ENCODE peak calls at places on chromosomes 11 and 22, in nine cellular contexts. One of them, this sample, is unnamed.

GRCh38 chr22:49211176-49211575 is 616.5 kb downstream of the BRD1 start:
- DNase-seq in HuH-7: no peak
- DNase-seq in nucleus accumbens: no peak
- DNase-seq in SHP77 treated with DMSO at 0.1 percent for 48 hours: no peak
- DNase-seq in naive thymus-derived CD8-positive, alpha-beta T cell: no peak
- DNase-seq in ACHN: no peak
- DNase-seq in activated T-cell treated with anti-CD3 and anti-CD28 coated beads for 1 hour: no peak
- DNase-seq in activated naive CD4-positive, alpha-beta T cell treated with anti-CD3 and anti-CD28 coated beads, Interleukin-2, amount 50 U/mL, for 16 hours: no peak
- DNase-seq in HS-5: no peak
- DNase-seq in this sample: no peak

GRCh38 chr11:20566591-20567434 is 32.6 kb upstream of the SLC6A5 start:
- DNase-seq in HuH-7: no peak
- DNase-seq in nucleus accumbens: no peak
- DNase-seq in SHP77 treated with DMSO at 0.1 percent for 48 hours: no peak
- DNase-seq in naive thymus-derived CD8-positive, alpha-beta T cell: no peak
- DNase-seq in ACHN: no peak
- DNase-seq in activated T-cell treated with anti-CD3 and anti-CD28 coated beads for 1 hour: no peak
- DNase-seq in activated naive CD4-positive, alpha-beta T cell treated with anti-CD3 and anti-CD28 coated beads, Interleukin-2, amount 50 U/mL, for 16 hours: no peak
- DNase-seq in HS-5: no peak
- DNase-seq in this sample: no peak

GRCh38 chr11:32088117-32088941 is 2.5 kb upstream of the RCN1 start:
- DNase-seq in HuH-7: no peak
- DNase-seq in nucleus accumbens: no peak
- DNase-seq in SHP77 treated with DMSO at 0.1 percent for 48 hours: no peak
- DNase-seq in naive thymus-derived CD8-positive, alpha-beta T cell: no peak
- DNase-seq in ACHN: peak
- DNase-seq in activated T-cell treated with anti-CD3 and anti-CD28 coated beads for 1 hour: no peak
- DNase-seq in activated naive CD4-positive, alpha-beta T cell treated with anti-CD3 and anti-CD28 coated beads, Interleukin-2, amount 50 U/mL, for 16 hours: peak
- DNase-seq in HS-5: peak
- DNase-seq in this sample: peak

GRCh38 chr11:103652013-103652412 is 384.4 kb upstream of the DDI1 start:
- DNase-seq in HuH-7: no peak
- DNase-seq in nucleus accumbens: no peak
- DNase-seq in SHP77 treated with DMSO at 0.1 percent for 48 hours: no peak
- DNase-seq in naive thymus-derived CD8-positive, alpha-beta T cell: no peak
- DNase-seq in ACHN: no peak
- DNase-seq in activated T-cell treated with anti-CD3 and anti-CD28 coated beads for 1 hour: no peak
- DNase-seq in activated naive CD4-positive, alpha-beta T cell treated with anti-CD3 and anti-CD28 coated beads, Interleukin-2, amount 50 U/mL, for 16 hours: no peak
- DNase-seq in HS-5: no peak
- DNase-seq in this sample: no peak

GRCh38 chr11:2989551-2989950 is 2.6 kb downstream of the NAP1L4 start:
- DNase-seq in HuH-7: no peak
- DNase-seq in nucleus accumbens: no peak
- DNase-seq in SHP77 treated with DMSO at 0.1 percent for 48 hours: no peak
- DNase-seq in naive thymus-derived CD8-positive, alpha-beta T cell: no peak
- DNase-seq in ACHN: no peak
- DNase-seq in activated T-cell treated with anti-CD3 and anti-CD28 coated beads for 1 hour: no peak
- DNase-seq in activated naive CD4-positive, alpha-beta T cell treated with anti-CD3 and anti-CD28 coated beads, Interleukin-2, amount 50 U/mL, for 16 hours: no peak
- DNase-seq in HS-5: no peak
- DNase-seq in this sample: no peak

GRCh38 chr11:75031771-75032549 is 43.2 kb downstream of the NEU3 start:
- DNase-seq in HuH-7: peak
- DNase-seq in nucleus accumbens: peak
- DNase-seq in SHP77 treated with DMSO at 0.1 percent for 48 hours: peak
- DNase-seq in naive thymus-derived CD8-positive, alpha-beta T cell: peak
- DNase-seq in ACHN: peak
- DNase-seq in activated T-cell treated with anti-CD3 and anti-CD28 coated beads for 1 hour: peak
- DNase-seq in activated naive CD4-positive, alpha-beta T cell treated with anti-CD3 and anti-CD28 coated beads, Interleukin-2, amount 50 U/mL, for 16 hours: peak
- DNase-seq in HS-5: no peak
- DNase-seq in this sample: no peak

GRCh38 chr22:19419464-19420178 is 11.9 kb downstream of the HIRA start:
- DNase-seq in HuH-7: no peak
- DNase-seq in nucleus accumbens: no peak
- DNase-seq in SHP77 treated with DMSO at 0.1 percent for 48 hours: no peak
- DNase-seq in naive thymus-derived CD8-positive, alpha-beta T cell: peak
- DNase-seq in ACHN: no peak
- DNase-seq in activated T-cell treated with anti-CD3 and anti-CD28 coated beads for 1 hour: no peak
- DNase-seq in activated naive CD4-positive, alpha-beta T cell treated with anti-CD3 and anti-CD28 coated beads, Interleukin-2, amount 50 U/mL, for 16 hours: peak
- DNase-seq in HS-5: no peak
- DNase-seq in this sample: no peak

GRCh38 chr11:85752890-85753581 is 57.9 kb downstream of the SYTL2 start:
- DNase-seq in HuH-7: no peak
- DNase-seq in nucleus accumbens: no peak
- DNase-seq in SHP77 treated with DMSO at 0.1 percent for 48 hours: no peak
- DNase-seq in naive thymus-derived CD8-positive, alpha-beta T cell: peak
- DNase-seq in ACHN: no peak
- DNase-seq in activated T-cell treated with anti-CD3 and anti-CD28 coated beads for 1 hour: peak
- DNase-seq in activated naive CD4-positive, alpha-beta T cell treated with anti-CD3 and anti-CD28 coated beads, Interleukin-2, amount 50 U/mL, for 16 hours: peak
- DNase-seq in HS-5: no peak
- DNase-seq in this sample: no peak

GRCh38 chr22:23696326-23696851 is 5.6 kb downstream of the RGL4 start:
- DNase-seq in HuH-7: no peak
- DNase-seq in nucleus accumbens: no peak
- DNase-seq in SHP77 treated with DMSO at 0.1 percent for 48 hours: no peak
- DNase-seq in naive thymus-derived CD8-positive, alpha-beta T cell: peak
- DNase-seq in ACHN: no peak
- DNase-seq in activated T-cell treated with anti-CD3 and anti-CD28 coated beads for 1 hour: peak
- DNase-seq in activated naive CD4-positive, alpha-beta T cell treated with anti-CD3 and anti-CD28 coated beads, Interleukin-2, amount 50 U/mL, for 16 hours: peak
- DNase-seq in HS-5: no peak
- DNase-seq in this sample: no peak

GRCh38 chr11:94832604-94833238 is 64.6 kb downstream of the AMOTL1 start:
- DNase-seq in HuH-7: no peak
- DNase-seq in nucleus accumbens: no peak
- DNase-seq in SHP77 treated with DMSO at 0.1 percent for 48 hours: no peak
- DNase-seq in naive thymus-derived CD8-positive, alpha-beta T cell: no peak
- DNase-seq in ACHN: no peak
- DNase-seq in activated T-cell treated with anti-CD3 and anti-CD28 coated beads for 1 hour: no peak
- DNase-seq in activated naive CD4-positive, alpha-beta T cell treated with anti-CD3 and anti-CD28 coated beads, Interleukin-2, amount 50 U/mL, for 16 hours: no peak
- DNase-seq in HS-5: no peak
- DNase-seq in this sample: no peak

GRCh38 chr11:37504925-37505324 is 906.9 kb upstream of the RAG2 start:
- DNase-seq in HuH-7: no peak
- DNase-seq in nucleus accumbens: no peak
- DNase-seq in SHP77 treated with DMSO at 0.1 percent for 48 hours: no peak
- DNase-seq in naive thymus-derived CD8-positive, alpha-beta T cell: no peak
- DNase-seq in ACHN: no peak
- DNase-seq in activated T-cell treated with anti-CD3 and anti-CD28 coated beads for 1 hour: no peak
- DNase-seq in activated naive CD4-positive, alpha-beta T cell treated with anti-CD3 and anti-CD28 coated beads, Interleukin-2, amount 50 U/mL, for 16 hours: no peak
- DNase-seq in HS-5: peak
- DNase-seq in this sample: no peak

GRCh38 chr22:43823353-43823908 is 11.3 kb upstream of the EFCAB6 start:
- DNase-seq in HuH-7: no peak
- DNase-seq in nucleus accumbens: no peak
- DNase-seq in SHP77 treated with DMSO at 0.1 percent for 48 hours: peak
- DNase-seq in naive thymus-derived CD8-positive, alpha-beta T cell: no peak
- DNase-seq in ACHN: peak
- DNase-seq in activated T-cell treated with anti-CD3 and anti-CD28 coated beads for 1 hour: no peak
- DNase-seq in activated naive CD4-positive, alpha-beta T cell treated with anti-CD3 and anti-CD28 coated beads, Interleukin-2, amount 50 U/mL, for 16 hours: no peak
- DNase-seq in HS-5: no peak
- DNase-seq in this sample: no peak

GRCh38 chr11:41522391-41522790 is 62.9 kb upstream of the LRRC4C start:
- DNase-seq in HuH-7: no peak
- DNase-seq in nucleus accumbens: no peak
- DNase-seq in SHP77 treated with DMSO at 0.1 percent for 48 hours: no peak
- DNase-seq in naive thymus-derived CD8-positive, alpha-beta T cell: no peak
- DNase-seq in ACHN: no peak
- DNase-seq in activated T-cell treated with anti-CD3 and anti-CD28 coated beads for 1 hour: no peak
- DNase-seq in activated naive CD4-positive, alpha-beta T cell treated with anti-CD3 and anti-CD28 coated beads, Interleukin-2, amount 50 U/mL, for 16 hours: no peak
- DNase-seq in HS-5: peak
- DNase-seq in this sample: no peak

GRCh38 chr22:17915188-17915587 is 109.2 kb downstream of the MICAL3 start:
- DNase-seq in HuH-7: no peak
- DNase-seq in nucleus accumbens: no peak
- DNase-seq in SHP77 treated with DMSO at 0.1 percent for 48 hours: no peak
- DNase-seq in naive thymus-derived CD8-positive, alpha-beta T cell: no peak
- DNase-seq in ACHN: no peak
- DNase-seq in activated T-cell treated with anti-CD3 and anti-CD28 coated beads for 1 hour: no peak
- DNase-seq in activated naive CD4-positive, alpha-beta T cell treated with anti-CD3 and anti-CD28 coated beads, Interleukin-2, amount 50 U/mL, for 16 hours: no peak
- DNase-seq in HS-5: no peak
- DNase-seq in this sample: no peak

This sample was measured in putamen.